ENCODE peak calls at places on chromosomes 16 and 17, in nine cellular contexts. Q is tibial nerve; T is bronchial epithelial cell; X is fibroblast of mammary gland; H is CD8-positive, alpha-beta memory T cell; L is GM23338; V is heart left ventricle; F is AG10803; C is AG04449. N is an unnamed sample.

GRCh38 chr16:15770512-15770911 is 86.3 kb downstream of the MYH11 start:
- DNase-seq in Q (no peak), T (no peak), X (peak; percentile 61), H (no peak), L (no peak), V (no peak), F (peak; percentile 58), C (peak; percentile 10), N (no peak)

GRCh38 chr17:10613775-10614513 is 43.2 kb downstream of the MYH3 start:
- DNase-seq in Q (no peak), T (no peak), X (peak; percentile 71), H (no peak), L (no peak), V (no peak), F (peak; percentile 79), C (no peak), N (no peak)

GRCh38 chr16:70422543-70422942 is 16.4 kb downstream of the ST3GAL2 start:
- DNase-seq in Q (no peak), T (no peak), X (no peak), H (no peak), L (no peak), V (no peak), F (no peak), C (no peak), N (no peak)

GRCh38 chr17:152860-153420 is 15.6 kb downstream of the SCGB1C2 start:
- DNase-seq in Q (no peak), T (no peak), X (no peak), H (peak; percentile 36), L (no peak), V (no peak), F (no peak), C (no peak), N (no peak)

GRCh38 chr17:27446569-27447301 is 9.5 kb upstream of the KSR1 start:
- DNase-seq in Q (no peak), T (peak; percentile 51), X (peak; percentile 98), H (no peak), L (no peak), V (no peak), F (peak; percentile 84), C (peak; percentile 80), N (no peak)

GRCh38 chr17:41052594-41052993 is 2.4 kb downstream of the KRTAP2-2 start:
- DNase-seq in Q (no peak), T (no peak), X (peak; percentile 28), H (no peak), L (no peak), V (no peak), F (peak; percentile 87), C (no peak), N (no peak)

GRCh38 chr16:86578499-86579267 is at the start of gene FOXL1:
- DNase-seq in Q (no peak), T (peak; percentile 38), X (peak; percentile 83), H (no peak), L (peak; percentile 55), V (no peak), F (peak; percentile 71), C (no peak), N (no peak)

GRCh38 chr16:88863426-88863825 is 3.0 kb downstream of the PABPN1L start:
- DNase-seq in Q (no peak), T (no peak), X (no peak), H (no peak), L (no peak), V (no peak), F (no peak), C (no peak), N (no peak)

GRCh38 chr17:80245566-80246265 is 14.9 kb upstream of the RNF213 start:
- DNase-seq in Q (no peak), T (no peak), X (no peak), H (no peak), L (no peak), V (no peak), F (no peak), C (no peak), N (no peak)

GRCh38 chr17:45663772-45664171 is 120.3 kb upstream of the CRHR1 start:
- DNase-seq in Q (no peak), T (no peak), X (no peak), H (no peak), L (no peak), V (no peak), F (no peak), C (no peak), N (no peak)

GRCh38 chr16:1164975-1165374 is 12.1 kb downstream of the CACNA1H start:
- DNase-seq in Q (no peak), T (no peak), X (no peak), H (no peak), L (no peak), V (no peak), F (no peak), C (no peak), N (no peak)

GRCh38 chr17:57985675-57985974 is 2.4 kb downstream of the VEZF1 start:
- DNase-seq in Q (no peak), T (peak; percentile 86), X (peak; percentile 59), H (no peak), L (no peak), V (no peak), F (peak; percentile 58), C (no peak), N (no peak)
- H3K4me3 ChIP-seq in Q (no peak overlapping the region), T (no peak overlapping the region), X (peak overlapping the region; percentile 77), H (no peak overlapping the region), L (no peak overlapping the region), V (no peak overlapping the region), F (peak overlapping the region; percentile 72), C (peak overlapping the region; percentile 38), N (peak overlapping the region; percentile 6)

DNA sequence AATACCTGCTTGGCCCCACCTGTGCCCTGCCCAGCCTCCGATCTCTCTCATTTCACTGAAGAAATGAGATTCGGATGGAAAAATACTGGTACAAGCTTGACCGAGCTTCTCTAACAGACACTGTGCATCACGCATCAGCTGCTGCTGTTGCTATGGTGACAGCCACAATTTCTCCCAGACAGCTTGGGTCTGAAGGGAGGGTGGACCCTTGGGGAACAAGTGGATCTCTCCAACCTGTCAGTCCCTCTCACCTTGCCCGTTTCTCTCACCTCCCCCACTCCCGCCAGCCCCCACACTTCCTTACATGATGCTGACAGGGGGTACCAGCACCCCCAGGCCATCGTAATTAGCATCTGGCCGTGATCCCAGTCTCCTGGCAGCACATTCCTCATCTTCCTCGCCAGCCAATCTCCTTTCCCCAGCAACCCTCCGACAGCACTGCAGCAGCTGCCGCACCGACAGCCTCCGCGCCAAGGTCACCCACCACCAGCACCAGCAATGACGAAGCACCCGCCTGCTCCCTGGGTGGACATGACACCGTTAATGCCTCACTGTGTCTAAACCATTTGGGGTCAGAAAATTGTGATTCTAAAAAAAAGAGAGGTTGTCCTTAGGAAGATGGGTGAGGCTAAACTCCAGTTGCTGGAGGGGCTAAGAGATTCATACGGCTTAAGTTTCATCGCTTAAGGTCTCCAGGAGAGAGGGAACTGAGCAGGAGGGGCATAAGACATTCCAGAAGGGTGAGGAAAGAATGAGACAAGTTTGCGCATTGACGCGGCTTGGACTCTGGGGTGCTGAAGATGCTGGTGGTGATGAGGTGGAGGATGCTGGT is 58.6 kb upstream of the TNRC6A start:
- DNase-seq in Q (peak; percentile 56), T (peak; percentile 44), X (peak; percentile 92), H (no peak), L (peak; percentile 79), V (peak; percentile 66), F (peak; percentile 86), C (no peak), N (peak; percentile 58)
- H3K4me3 ChIP-seq in Q (no peak overlapping the region), T (no peak overlapping the region), X (peak overlapping the region; percentile 8), H (no peak overlapping the region), L (peak overlapping the region; percentile 30), V (no peak overlapping the region), F (peak overlapping the region; percentile 6), C (peak overlapping the region; percentile 35), N (no peak overlapping the region)

GRCh38 chr17:1592751-1593629 is 30.4 kb upstream of the PITPNA start:
- DNase-seq in Q (no peak), T (no peak), X (no peak), H (no peak), L (no peak), V (no peak), F (no peak), C (no peak), N (no peak)
- H3K4me3 ChIP-seq in Q (no peak overlapping the region), T (no peak overlapping the region), X (no peak overlapping the region), H (no peak overlapping the region), L (no peak overlapping the region), V (no peak overlapping the region), F (no peak overlapping the region), C (no peak overlapping the region), N (no peak overlapping the region)

GRCh38 chr17:77443743-77444260 is 303.0 kb downstream of the SEC14L1 start:
- DNase-seq in Q (no peak), T (no peak), X (no peak), H (no peak), L (no peak), V (no peak), F (no peak), C (no peak), N (no peak)

GRCh38 chr17:77446959-77447634 is 306.3 kb downstream of the SEC14L1 start:
- DNase-seq in Q (no peak), T (no peak), X (peak; percentile 53), H (no peak), L (no peak), V (no peak), F (no peak), C (no peak), N (no peak)

GRCh38 chr17:77444653-77445029 is 303.9 kb downstream of the SEC14L1 start:
- DNase-seq in Q (no peak), T (no peak), X (peak; percentile 85), H (no peak), L (no peak), V (no peak), F (peak; percentile 71), C (no peak), N (no peak)

GRCh38 chr17:77445030-77445907 is 304.5 kb downstream of the SEC14L1 start:
- DNase-seq in Q (peak; percentile 61), T (no peak), X (peak; percentile 83), H (peak; percentile 94), L (no peak), V (no peak), F (peak; percentile 96), C (no peak), N (no peak)

GRCh38 chr17:77445908-77446535 is 305.3 kb downstream of the SEC14L1 start:
- DNase-seq in Q (no peak), T (no peak), X (no peak), H (peak; percentile 78), L (no peak), V (no peak), F (no peak), C (no peak), N (no peak)
- H3K4me3 ChIP-seq in Q (no peak overlapping the region), T (no peak overlapping the region), X (no peak overlapping the region), H (peak overlapping the region; percentile 66), L (no peak overlapping the region), V (no peak overlapping the region), F (no peak overlapping the region), C (no peak overlapping the region), N (no peak overlapping the region)

DNA sequence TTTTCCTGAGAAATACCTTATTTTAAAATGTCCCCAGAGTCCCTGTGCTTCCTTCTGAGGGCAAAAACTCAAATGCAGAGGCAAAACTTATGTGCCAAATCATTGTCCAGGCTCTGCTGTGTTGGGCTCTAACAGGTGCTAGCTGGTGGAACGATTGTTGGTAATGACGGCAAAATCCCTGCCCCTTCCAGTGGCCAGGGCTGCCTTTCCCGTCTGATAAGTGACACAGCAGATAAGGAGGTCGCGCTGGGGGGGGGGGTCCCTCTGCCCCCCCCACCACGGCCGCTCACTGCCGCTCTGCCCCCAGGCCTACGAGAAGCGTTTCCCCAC is 29.1 kb downstream of the SEC14L5 start:
- DNase-seq in Q (no peak), T (no peak), X (no peak), H (no peak), L (peak; percentile 48), V (no peak), F (no peak), C (no peak), N (no peak)
- H3K4me3 ChIP-seq in Q (no peak overlapping the region), T (no peak overlapping the region), X (no peak overlapping the region), H (no peak overlapping the region), L (peak overlapping the region; percentile 55), V (no peak overlapping the region), F (no peak overlapping the region), C (no peak overlapping the region), N (no peak overlapping the region)

N was measured in HAP-1.